ENCODE peak calls at places on chromosomes 6 and 20, in nine cellular contexts. G is CD8-positive, alpha-beta T cell; U is T-helper 2 cell; Y is AG09309; A is natural killer cell; O is GM10248; F is SW 1271; C is dermis blood vessel endothelial cell; S is A172. D is an unnamed sample.

GRCh38 chr20:25039697-25040437 is 18.1 kb downstream of the ACSS1 start:
- DNase-seq in G (no peak), U (no peak), Y (no peak), A (no peak), O (no peak), F (no peak), C (peak), S (peak), D (peak)

GRCh38 chr20:24164360-24164759 is 175.8 kb upstream of the GGTLC1 start:
- DNase-seq in G (no peak), U (no peak), Y (no peak), A (peak), O (no peak), F (no peak), C (peak), S (no peak), D (no peak)

GRCh38 chr6:89433637-89434499 is 916 bp downstream of the ANKRD6 start:
- DNase-seq in G (no peak), U (peak), Y (no peak), A (peak), O (peak), F (no peak), C (no peak), S (no peak), D (no peak)

GRCh38 chr6:551829-552350 is 105.0 kb downstream of the HUS1B start:
- DNase-seq in G (no peak), U (no peak), Y (no peak), A (no peak), O (no peak), F (no peak), C (no peak), S (no peak), D (no peak)

GRCh38 chr20:57287901-57288300 is 21.5 kb upstream of the BMP7 start:
- DNase-seq in G (no peak), U (no peak), Y (no peak), A (no peak), O (no peak), F (no peak), C (no peak), S (no peak), D (no peak)

GRCh38 chr20:22456109-22456508 is 128.3 kb downstream of the FOXA2 start:
- DNase-seq in G (no peak), U (no peak), Y (no peak), A (no peak), O (no peak), F (no peak), C (no peak), S (no peak), D (no peak)

GRCh38 chr6:43807228-43808061 is 37.4 kb downstream of the VEGFA start:
- DNase-seq in G (no peak), U (no peak), Y (no peak), A (no peak), O (no peak), F (no peak), C (no peak), S (no peak), D (no peak)

GRCh38 chr6:90461367-90461766 is 125.5 kb downstream of the MAP3K7 start:
- DNase-seq in G (no peak), U (no peak), Y (no peak), A (no peak), O (no peak), F (no peak), C (no peak), S (no peak), D (no peak)

GRCh38 chr6:22025468-22026159 is 271.2 kb downstream of the PRL start:
- DNase-seq in G (no peak), U (no peak), Y (peak), A (no peak), O (peak), F (no peak), C (peak), S (peak), D (no peak)

GRCh38 chr20:41047975-41048305 is 19.3 kb downstream of the TOP1 start:
- DNase-seq in G (no peak), U (no peak), Y (no peak), A (no peak), O (peak), F (no peak), C (peak), S (peak), D (no peak)

GRCh38 chr20:1934162-1934561 is 39.0 kb downstream of the SIRPA start:
- DNase-seq in G (no peak), U (no peak), Y (peak), A (no peak), O (no peak), F (no peak), C (no peak), S (no peak), D (peak)

GRCh38 chr20:57374931-57375651 is 16.1 kb upstream of the RBM38 start:
- DNase-seq in G (no peak), U (no peak), Y (no peak), A (no peak), O (no peak), F (no peak), C (no peak), S (no peak), D (no peak)

GRCh38 chr20:2230671-2231488 is 64.9 kb upstream of the TGM3 start:
- DNase-seq in G (no peak), U (no peak), Y (no peak), A (no peak), O (no peak), F (no peak), C (no peak), S (peak), D (no peak)

GRCh38 chr20:51563597-51564332 is 21.2 kb upstream of the NFATC2 start:
- DNase-seq in G (no peak), U (no peak), Y (peak), A (no peak), O (no peak), F (peak), C (peak), S (peak), D (peak)

GRCh38 chr20:37983286-37983685 is 50.0 kb downstream of the TTI1 start:
- DNase-seq in G (no peak), U (no peak), Y (no peak), A (no peak), O (no peak), F (no peak), C (no peak), S (no peak), D (no peak)

GRCh38 chr6:9927271-9927670 is 487.6 kb downstream of the TFAP2A start:
- DNase-seq in G (no peak), U (no peak), Y (no peak), A (no peak), O (no peak), F (no peak), C (no peak), S (peak), D (no peak)

GRCh38 chr20:38278150-38278549 is 17.6 kb upstream of the KIAA1755 start:
- DNase-seq in G (no peak), U (no peak), Y (no peak), A (no peak), O (no peak), F (no peak), C (no peak), S (no peak), D (no peak)

GRCh38 chr6:27812078-27812804 is 100.0 kb downstream of the OR2B2 start:
- DNase-seq in G (no peak), U (no peak), Y (no peak), A (no peak), O (no peak), F (no peak), C (no peak), S (no peak), D (no peak)

GRCh38 chr6:157556671-157557430 is 175.9 kb downstream of the ZDHHC14 start:
- DNase-seq in G (no peak), U (no peak), Y (no peak), A (no peak), O (no peak), F (no peak), C (no peak), S (no peak), D (no peak)

GRCh38 chr20:19463597-19463996 is 251.2 kb downstream of the SLC24A3 start:
- DNase-seq in G (no peak), U (no peak), Y (no peak), A (no peak), O (no peak), F (no peak), C (no peak), S (no peak), D (no peak)

GRCh38 chr20:32515631-32516101 is 69.5 kb downstream of the NOL4L start:
- DNase-seq in G (no peak), U (no peak), Y (no peak), A (no peak), O (no peak), F (no peak), C (no peak), S (no peak), D (no peak)

GRCh38 chr20:3687655-3688054 is 5.8 kb upstream of the ADAM33 start:
- DNase-seq in G (no peak), U (no peak), Y (no peak), A (no peak), O (no peak), F (no peak), C (peak), S (peak), D (no peak)

GRCh38 chr20:22579119-22579427 is 5.3 kb downstream of the FOXA2 start:
- DNase-seq in G (no peak), U (no peak), Y (no peak), A (no peak), O (no peak), F (no peak), C (no peak), S (no peak), D (no peak)

GRCh38 chr6:82364087-82365010 is 732 bp downstream of the TPBG start:
- DNase-seq in G (no peak), U (no peak), Y (no peak), A (no peak), O (peak), F (peak), C (peak), S (peak), D (no peak)

GRCh38 chr6:145406733-145407256 is 328.5 kb downstream of the EPM2A start:
- DNase-seq in G (no peak), U (no peak), Y (no peak), A (no peak), O (no peak), F (no peak), C (no peak), S (no peak), D (no peak)

GRCh38 chr6:26387565-26387964 is 4.7 kb downstream of the BTN2A2 start:
- DNase-seq in G (no peak), U (no peak), Y (no peak), A (no peak), O (no peak), F (no peak), C (no peak), S (no peak), D (no peak)

GRCh38 chr6:31355540-31355988 is 1.4 kb downstream of the HLA-B start:
- DNase-seq in G (no peak), U (no peak), Y (no peak), A (no peak), O (no peak), F (no peak), C (no peak), S (no peak), D (no peak)

GRCh38 chr6:124970243-124970642 is 8.0 kb downstream of the RNF217 start:
- DNase-seq in G (no peak), U (no peak), Y (no peak), A (no peak), O (no peak), F (no peak), C (no peak), S (no peak), D (no peak)

GRCh38 chr6:101607286-101607685 is 213.8 kb downstream of the GRIK2 start:
- DNase-seq in G (no peak), U (no peak), Y (no peak), A (no peak), O (no peak), F (no peak), C (no peak), S (no peak), D (no peak)

GRCh38 chr6:143110572-143110971 is 49.9 kb downstream of the AIG1 start:
- DNase-seq in G (no peak), U (no peak), Y (no peak), A (no peak), O (no peak), F (no peak), C (no peak), S (no peak), D (no peak)

GRCh38 chr6:13099771-13100170 is 228.6 kb downstream of the TBC1D7 start:
- DNase-seq in G (no peak), U (no peak), Y (no peak), A (no peak), O (no peak), F (no peak), C (no peak), S (no peak), D (no peak)

GRCh38 chr20:25220021-25220730 is 24.7 kb downstream of the ENTPD6 start:
- DNase-seq in G (no peak), U (no peak), Y (no peak), A (no peak), O (no peak), F (no peak), C (peak), S (no peak), D (no peak)

GRCh38 chr6:158022749-158023596 is 41.3 kb downstream of the SYNJ2 start:
- DNase-seq in G (no peak), U (no peak), Y (no peak), A (no peak), O (no peak), F (no peak), C (no peak), S (no peak), D (no peak)

GRCh38 chr6:26053929-26054658 is 33.1 kb upstream of the HFE start:
- DNase-seq in G (no peak), U (no peak), Y (no peak), A (no peak), O (no peak), F (no peak), C (peak), S (no peak), D (no peak)

D was measured in AG09319.